ENCODE peak calls at places on chromosomes 5 and 9, in seven cellular contexts. D is fibroblast of lung, V is right cardiac atrium, G is psoas muscle, N is thoracic aorta, E is left ventricle myocardium inferior, H is body of pancreas. J is an unnamed sample.

GRCh38 chr9:75964431-75964830 is 74.0 kb downstream of the PCSK5 start:
- DNase-seq in D (peak; percentile 58), V (no peak), G (no peak), N (no peak), E (no peak), H (no peak), J (no peak)

GRCh38 chr9:10366171-10366779 is 246.5 kb downstream of the PTPRD start:
- DNase-seq in D (peak; percentile 8), V (no peak), G (no peak), N (no peak), E (no peak), H (no peak), J (peak; percentile 18)

GRCh38 chr9:68822596-68823165 is 117.6 kb downstream of the PIP5K1B start:
- DNase-seq in D (no peak), V (peak; percentile 83), G (peak; percentile 72), N (no peak), E (peak; percentile 60), H (peak; percentile 78), J (no peak)

GRCh38 chr9:15453956-15454355 is 31.3 kb downstream of the SNAPC3 start:
- DNase-seq in D (no peak), V (no peak), G (no peak), N (no peak), E (no peak), H (no peak), J (no peak)

GRCh38 chr9:136050266-136050705 is 44.8 kb downstream of the NACC2 start:
- DNase-seq in D (no peak), V (peak; percentile 70), G (no peak), N (no peak), E (no peak), H (no peak), J (no peak)

GRCh38 chr9:93603011-93603410 is 26.6 kb downstream of the PHF2 start:
- DNase-seq in D (no peak), V (no peak), G (peak; percentile 15), N (no peak), E (no peak), H (no peak), J (no peak)

GRCh38 chr5:74394924-74395880 is 245.3 kb downstream of the ENC1 start:
- DNase-seq in D (no peak), V (no peak), G (peak; percentile 61), N (no peak), E (no peak), H (no peak), J (no peak)

GRCh38 chr9:37209431-37210386 is 89.3 kb downstream of the ZCCHC7 start:
- DNase-seq in D (no peak), V (no peak), G (no peak), N (no peak), E (no peak), H (no peak), J (no peak)

GRCh38 chr5:41371741-41372140 is 138.7 kb downstream of the PLCXD3 start:
- DNase-seq in D (peak; percentile 83), V (no peak), G (no peak), N (no peak), E (no peak), H (no peak), J (no peak)

GRCh38 chr9:98908897-98909634 is 34.6 kb upstream of the COL15A1 start:
- DNase-seq in D (peak; percentile 76), V (no peak), G (no peak), N (no peak), E (no peak), H (no peak), J (no peak)

GRCh38 chr9:5569891-5570290 is 59.0 kb upstream of the RIC1 start:
- DNase-seq in D (no peak), V (no peak), G (no peak), N (no peak), E (no peak), H (no peak), J (no peak)

GRCh38 chr5:173314166-173314952 is 13.9 kb downstream of the STC2 start:
- DNase-seq in D (no peak), V (no peak), G (no peak), N (no peak), E (no peak), H (no peak), J (no peak)

GRCh38 chr9:132346177-132346576 is 8.6 kb downstream of the SETX start:
- DNase-seq in D (no peak), V (no peak), G (no peak), N (no peak), E (no peak), H (no peak), J (no peak)

GRCh38 chr5:62197697-62198096 is 108.3 kb upstream of the KIF2A start:
- DNase-seq in D (no peak), V (no peak), G (no peak), N (no peak), E (no peak), H (no peak), J (no peak)

GRCh38 chr9:93325307-93326035 is 126.0 kb upstream of the FAM120A start:
- DNase-seq in D (no peak), V (no peak), G (no peak), N (no peak), E (no peak), H (no peak), J (no peak)

GRCh38 chr5:111231053-111231586 is 6.9 kb downstream of the CAMK4 start:
- DNase-seq in D (no peak), V (no peak), G (no peak), N (no peak), E (no peak), H (no peak), J (no peak)

GRCh38 chr9:5288591-5288990 is 15.9 kb downstream of the RLN2 start:
- DNase-seq in D (peak; percentile 32), V (no peak), G (no peak), N (no peak), E (no peak), H (no peak), J (no peak)

GRCh38 chr5:169703803-169704202 is 66.7 kb downstream of the DOCK2 start:
- DNase-seq in D (peak; percentile 38), V (no peak), G (no peak), N (no peak), E (no peak), H (no peak), J (no peak)

GRCh38 chr5:169705322-169705721 is 68.2 kb downstream of the DOCK2 start:
- DNase-seq in D (no peak), V (no peak), G (no peak), N (no peak), E (no peak), H (no peak), J (no peak)

GRCh38 chr5:169707714-169708113 is 70.6 kb downstream of the DOCK2 start:
- DNase-seq in D (peak; percentile 33), V (no peak), G (no peak), N (no peak), E (no peak), H (no peak), J (no peak)

GRCh38 chr5:169706758-169707450 is 69.8 kb downstream of the DOCK2 start:
- DNase-seq in D (peak; percentile 76), V (no peak), G (no peak), N (no peak), E (no peak), H (no peak), J (no peak)

GRCh38 chr5:169706070-169706469 is 69.0 kb downstream of the DOCK2 start:
- DNase-seq in D (no peak), V (no peak), G (no peak), N (no peak), E (no peak), H (no peak), J (no peak)
- H3K4me1 ChIP-seq in D (peaks cover 19% of the 10 kb centered on the region), V (no peaks in the 10 kb centered on the region), G (no peaks in the 10 kb centered on the region), N (no peaks in the 10 kb centered on the region), E (no peaks in the 10 kb centered on the region), H (no peaks in the 10 kb centered on the region), J (peaks cover 12% of the 10 kb centered on the region)

GRCh38 chr5:129395247-129395646 is 64.9 kb upstream of the ADAMTS19 start:
- DNase-seq in D (no peak), V (no peak), G (no peak), N (no peak), E (no peak), H (no peak), J (no peak)
- H3K4me1 ChIP-seq in D (no peaks in the 10 kb centered on the region), V (no peaks in the 10 kb centered on the region), G (no peaks in the 10 kb centered on the region), N (no peaks in the 10 kb centered on the region), E (no peaks in the 10 kb centered on the region), H (no peaks in the 10 kb centered on the region), J (no peaks in the 10 kb centered on the region)

GRCh38 chr9:749712-750111 is 91.8 kb upstream of the DMRT1 start:
- DNase-seq in D (peak; percentile 63), V (no peak), G (no peak), N (no peak), E (no peak), H (no peak), J (no peak)

GRCh38 chr9:752201-752600 is 89.3 kb upstream of the DMRT1 start:
- DNase-seq in D (peak; percentile 96), V (no peak), G (no peak), N (no peak), E (no peak), H (no peak), J (no peak)

GRCh38 chr9:750264-750967 is 91.1 kb upstream of the DMRT1 start:
- DNase-seq in D (no peak), V (no peak), G (peak; percentile 65), N (no peak), E (no peak), H (no peak), J (no peak)

GRCh38 chr9:752681-753200 is 88.8 kb upstream of the DMRT1 start:
- DNase-seq in D (peak; percentile 34), V (no peak), G (no peak), N (no peak), E (no peak), H (no peak), J (no peak)

GRCh38 chr9:751137-752051 is 90.1 kb upstream of the DMRT1 start:
- DNase-seq in D (peak; percentile 51), V (no peak), G (no peak), N (no peak), E (no peak), H (no peak), J (no peak)
- H3K4me1 ChIP-seq in D (peaks cover 14% of the 10 kb centered on the region), V (peaks cover 9% of the 10 kb centered on the region), G (peaks cover 43% of the 10 kb centered on the region), N (peaks cover 33% of the 10 kb centered on the region), E (peaks cover 66% of the 10 kb centered on the region), H (peaks cover 29% of the 10 kb centered on the region), J (no peaks in the 10 kb centered on the region)

GRCh38 chr5:50715001-50715400 is 48.6 kb downstream of the PARP8 start:
- DNase-seq in D (no peak), V (no peak), G (no peak), N (no peak), E (no peak), H (no peak), J (no peak)

GRCh38 chr5:50720061-50720460 is 53.6 kb downstream of the PARP8 start:
- DNase-seq in D (no peak), V (no peak), G (no peak), N (no peak), E (no peak), H (no peak), J (no peak)

GRCh38 chr5:50716134-50716533 is 49.7 kb downstream of the PARP8 start:
- DNase-seq in D (no peak), V (no peak), G (no peak), N (no peak), E (no peak), H (no peak), J (no peak)

GRCh38 chr5:50722223-50722622 is 55.8 kb downstream of the PARP8 start:
- DNase-seq in D (no peak), V (no peak), G (no peak), N (no peak), E (no peak), H (no peak), J (no peak)

DNA sequence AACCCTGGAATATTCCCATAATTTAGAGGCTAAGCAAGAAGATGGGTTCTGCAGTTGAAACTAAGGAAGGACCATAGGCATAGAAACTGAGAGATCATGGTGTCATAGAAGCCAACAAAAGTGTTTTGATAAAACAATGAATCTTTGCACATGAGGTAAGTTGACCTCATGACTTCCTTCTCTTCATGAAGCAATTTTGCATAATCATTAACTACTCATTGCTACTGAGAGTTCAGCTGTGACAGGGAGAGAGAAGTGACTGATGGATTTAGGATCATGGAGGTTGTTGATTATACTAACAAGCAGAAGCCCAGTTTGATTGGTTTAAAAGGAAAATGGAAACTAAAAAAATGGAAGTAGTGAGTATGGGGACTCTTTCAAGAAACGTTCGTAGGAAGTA is 51.2 kb downstream of the PARP8 start:
- DNase-seq in D (no peak), V (no peak), G (no peak), N (no peak), E (no peak), H (no peak), J (no peak)
- H3K4me1 ChIP-seq in D (no peaks in the 10 kb centered on the region), V (no peaks in the 10 kb centered on the region), G (no peaks in the 10 kb centered on the region), N (peaks cover under 1% of the 10 kb centered on the region), E (peaks cover under 1% of the 10 kb centered on the region), H (no peaks in the 10 kb centered on the region), J (peaks cover 7% of the 10 kb centered on the region)

J was measured in Panc1.